ENCODE peak calls at places on chromosomes 7 and 10, in five cellular contexts. H is Karpas-422; B is activated CD4-positive, CD25-positive, alpha-beta regulatory T cell; D is stimulated activated CD8-positive, alpha-beta memory T cell treated with anti-CD3 and anti-CD28 coated beads, Interleukin-15, amount 100 ng/mL, for 24 hours; U is activated naive CD8-positive, alpha-beta T cell treated with anti-CD3 and anti-CD28 coated beads, Interleukin-2, amount 50 U/mL, for 16 hours. F is an unnamed sample.

GRCh38 chr7:135100856-135101255 is 47.0 kb upstream of the TMEM140 start:
- DNase-seq in H (no peak), B (no peak), D (no peak), U (no peak), F (no peak)

GRCh38 chr7:111639894-111640293 is 77.6 kb upstream of the IMMP2L start:
- DNase-seq in H (no peak), B (no peak), D (no peak), U (no peak), F (no peak)

GRCh38 chr10:15504101-15504840 is 133.2 kb upstream of the FAM171A1 start:
- DNase-seq in H (no peak), B (no peak), D (no peak), U (no peak), F (no peak)

GRCh38 chr7:118573065-118573464 is 348.6 kb downstream of the ANKRD7 start:
- DNase-seq in H (no peak), B (no peak), D (no peak), U (no peak), F (no peak)

GRCh38 chr10:122390271-122390670 is 15.8 kb downstream of the PLEKHA1 start:
- DNase-seq in H (no peak), B (no peak), D (no peak), U (no peak), F (no peak)

GRCh38 chr7:73829505-73829904 is 1.3 kb upstream of the CLDN4 start:
- DNase-seq in H (no peak), B (no peak), D (no peak), U (no peak), F (no peak)

GRCh38 chr10:43160919-43161251 is 22.6 kb downstream of the CSGALNACT2 start:
- DNase-seq in H (no peak), B (no peak), D (no peak), U (no peak), F (no peak)

GRCh38 chr7:25389489-25390106 is 161.3 kb upstream of the NPVF start:
- DNase-seq in H (peak), B (no peak), D (no peak), U (no peak), F (no peak)

GRCh38 chr7:41624818-41625217 is 78.1 kb downstream of the INHBA start:
- DNase-seq in H (no peak), B (no peak), D (no peak), U (no peak), F (no peak)

GRCh38 chr7:123643495-123644428 is 11.9 kb upstream of the LMOD2 start:
- DNase-seq in H (peak), B (no peak), D (no peak), U (no peak), F (no peak)

GRCh38 chr7:121388950-121389349 is 7.2 kb downstream of the FAM3C start:
- DNase-seq in H (no peak), B (no peak), D (no peak), U (no peak), F (no peak)

GRCh38 chr7:3922175-3922635 is 621.2 kb downstream of the SDK1 start:
- DNase-seq in H (no peak), B (no peak), D (no peak), U (no peak), F (no peak)

GRCh38 chr7:1802899-1803298 is 132.8 kb downstream of the ELFN1 start:
- DNase-seq in H (no peak), B (no peak), D (no peak), U (no peak), F (no peak)

GRCh38 chr10:132148261-132149251 is 38.2 kb upstream of the DPYSL4 start:
- DNase-seq in H (no peak), B (no peak), D (no peak), U (no peak), F (no peak)

GRCh38 chr7:111098011-111098925 is 7.3 kb downstream of the LRRN3 start:
- DNase-seq in H (peak), B (peak), D (no peak), U (no peak), F (no peak)

GRCh38 chr7:47465191-47465590 is 116.7 kb downstream of the TNS3 start:
- DNase-seq in H (no peak), B (no peak), D (no peak), U (no peak), F (no peak)